ENCODE peak calls at places on chromosomes 2 and 18, in seven cellular contexts. E is AG09309, S is endodermal cell, J is PC-9, X is MCF 10A, Q is sigmoid colon, G is B cell. Z is an unnamed sample.

GRCh38 chr18:4639628-4640310 is 184.7 kb upstream of the DLGAP1 start:
- DNase-seq in E (no peak), S (no peak), J (no peak), X (no peak), Q (no peak), G (no peak), Z (peak)

GRCh38 chr2:18551623-18552022 is 8.8 kb downstream of the RDH14 start:
- DNase-seq in E (no peak), S (no peak), J (no peak), X (no peak), Q (no peak), G (no peak), Z (no peak)

GRCh38 chr2:181396575-181397062 is 60.6 kb upstream of the ITGA4 start:
- DNase-seq in E (peak), S (no peak), J (no peak), X (no peak), Q (no peak), G (no peak), Z (no peak)

GRCh38 chr2:179862898-179863458 is 1.6 kb upstream of the ZNF385B start:
- DNase-seq in E (no peak), S (peak), J (no peak), X (no peak), Q (no peak), G (no peak), Z (no peak)

GRCh38 chr2:50443868-50444267 is 588.1 kb downstream of the NRXN1 start:
- DNase-seq in E (no peak), S (no peak), J (no peak), X (no peak), Q (no peak), G (no peak), Z (no peak)

GRCh38 chr18:28778706-28779105 is 601.8 kb upstream of the CDH2 start:
- DNase-seq in E (no peak), S (no peak), J (no peak), X (no peak), Q (no peak), G (no peak), Z (no peak)

GRCh38 chr2:121529439-121530209 is 1.1 kb upstream of the RNU4ATAC start:
- DNase-seq in E (no peak), S (no peak), J (peak), X (peak), Q (peak), G (no peak), Z (peak)

GRCh38 chr2:191691016-191691725 is 13.2 kb downstream of the NABP1 start:
- DNase-seq in E (peak), S (peak), J (peak), X (peak), Q (no peak), G (peak), Z (peak)

GRCh38 chr2:119960821-119961220 is 52.1 kb upstream of the EPB41L5 start:
- DNase-seq in E (no peak), S (no peak), J (no peak), X (no peak), Q (no peak), G (no peak), Z (no peak)

GRCh38 chr2:45734336-45734735 is 82.9 kb downstream of the PRKCE start:
- DNase-seq in E (no peak), S (no peak), J (no peak), X (no peak), Q (no peak), G (no peak), Z (no peak)

GRCh38 chr2:29398384-29399237 is 283.4 kb downstream of the CLIP4 start:
- DNase-seq in E (no peak), S (peak), J (no peak), X (peak), Q (no peak), G (no peak), Z (no peak)

GRCh38 chr18:45859334-45859733 is 33.9 kb downstream of the SIGLEC15 start:
- DNase-seq in E (no peak), S (no peak), J (no peak), X (no peak), Q (no peak), G (no peak), Z (no peak)

GRCh38 chr2:105402809-105403208 is 4.0 kb upstream of the FHL2 start:
- DNase-seq in E (no peak), S (no peak), J (no peak), X (no peak), Q (no peak), G (no peak), Z (no peak)

GRCh38 chr2:165876269-165876668 is 77.3 kb downstream of the TTC21B start:
- DNase-seq in E (no peak), S (no peak), J (no peak), X (no peak), Q (no peak), G (no peak), Z (no peak)

GRCh38 chr2:73285162-73285739 is 973 bp upstream of the FBXO41 start:
- DNase-seq in E (no peak), S (no peak), J (peak), X (no peak), Q (no peak), G (peak), Z (peak)

GRCh38 chr2:12717988-12718661 is 1.4 kb downstream of the TRIB2 start:
- DNase-seq in E (no peak), S (peak), J (peak), X (peak), Q (peak), G (peak), Z (peak)

GRCh38 chr18:23721711-23722479 is 32.6 kb downstream of the LAMA3 start:
- DNase-seq in E (no peak), S (peak), J (no peak), X (no peak), Q (no peak), G (no peak), Z (no peak)

GRCh38 chr2:240325654-240326031 is 109.8 kb upstream of the GPC1 start:
- DNase-seq in E (no peak), S (peak), J (no peak), X (peak), Q (no peak), G (no peak), Z (no peak)

DNA sequence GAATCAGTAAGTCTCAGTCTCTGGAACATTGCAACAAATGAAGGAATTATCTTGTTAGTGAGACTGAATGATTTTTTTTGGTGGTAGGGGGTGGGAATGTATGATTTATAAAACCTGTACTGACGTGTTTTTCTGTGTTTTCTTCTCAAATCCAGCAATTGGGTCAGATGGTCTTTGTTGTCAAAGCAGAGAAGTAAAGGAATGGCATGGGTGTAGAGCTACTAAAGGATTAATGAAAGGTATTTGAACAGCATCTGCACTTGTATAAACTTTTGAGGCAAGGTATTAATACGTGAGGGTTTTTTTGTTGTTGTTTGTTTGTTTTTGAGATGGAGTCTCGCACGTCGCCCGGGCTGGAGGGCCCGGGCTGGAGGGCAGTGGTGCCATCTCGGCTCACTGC is 10.7 kb downstream of the DDX1 start:
- DNase-seq in E (no peak), S (no peak), J (no peak), X (no peak), Q (no peak), G (no peak), Z (no peak)
- TF ChIP-seq CTCF in E (no peak), S (no peak), J (no peak), X (no peak), Q (no peak), G (no peak), Z (no peak)

GRCh38 chr2:241701155-241701404 is 759 bp upstream of the ING5 start:
- DNase-seq in E (no peak), S (no peak), J (peak), X (no peak), Q (no peak), G (no peak), Z (no peak)
- TF ChIP-seq CTCF in E (peak), S (peak), J (peak), X (peak), Q (peak), G (peak), Z (peak)

DNA sequence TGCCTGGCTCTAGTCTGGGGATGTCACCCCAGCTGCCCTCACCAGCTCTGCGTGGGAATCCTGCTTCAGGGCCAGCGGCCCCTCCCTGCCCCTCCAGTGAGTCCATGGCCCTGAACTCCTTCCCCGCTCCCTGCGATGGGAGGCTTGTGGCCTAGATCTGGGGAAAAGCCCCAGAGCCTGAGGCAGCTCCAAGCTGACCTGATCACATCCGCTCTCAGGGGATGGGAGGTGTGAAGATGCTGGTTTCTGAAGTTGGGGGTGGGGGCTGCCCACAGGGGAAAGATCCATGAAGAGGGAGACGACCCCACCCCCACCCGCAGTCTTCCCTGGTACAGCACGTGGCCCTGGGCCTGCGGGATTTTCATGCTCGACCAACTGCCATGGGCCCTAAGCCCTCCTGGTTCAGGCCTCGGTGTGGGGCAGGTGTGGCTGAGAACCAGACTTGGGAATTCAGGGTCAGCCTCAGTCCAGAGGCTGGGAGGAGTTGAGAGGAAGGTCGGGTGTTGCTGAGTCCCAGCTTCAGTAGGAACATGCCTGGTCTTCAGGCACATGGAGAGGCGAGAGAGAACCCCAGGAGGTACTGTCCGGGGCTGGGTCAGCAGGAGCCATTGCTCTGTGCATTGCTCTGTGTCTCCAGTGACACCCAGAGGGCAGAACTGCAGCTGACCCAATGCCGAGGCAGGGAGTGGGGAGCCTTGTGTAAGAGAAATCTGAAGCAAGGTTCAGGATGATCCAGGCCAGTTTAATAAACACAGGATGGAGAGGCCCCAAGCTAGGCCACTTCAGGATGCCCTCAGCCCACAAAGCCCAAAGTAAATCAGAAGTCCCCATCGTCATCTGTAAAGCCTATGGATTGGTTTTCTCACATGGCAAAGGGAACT is 115.1 kb downstream of the CAPN13 start:
- DNase-seq in E (no peak), S (peak), J (no peak), X (peak), Q (peak), G (no peak), Z (peak)
- TF ChIP-seq CTCF in E (peak), S (peak), J (no peak), X (peak), Q (no peak), G (no peak), Z (peak)

GRCh38 chr2:127485051-127485693 is 41.1 kb downstream of the IWS1 start:
- DNase-seq in E (no peak), S (no peak), J (peak), X (no peak), Q (no peak), G (no peak), Z (no peak)

GRCh38 chr2:127475788-127476187 is 50.5 kb downstream of the IWS1 start:
- DNase-seq in E (no peak), S (no peak), J (peak), X (no peak), Q (no peak), G (no peak), Z (no peak)

GRCh38 chr2:127479866-127480743 is 46.2 kb downstream of the IWS1 start:
- DNase-seq in E (no peak), S (peak), J (peak), X (no peak), Q (no peak), G (no peak), Z (no peak)

GRCh38 chr2:127482031-127482430 is 44.3 kb downstream of the IWS1 start:
- DNase-seq in E (no peak), S (no peak), J (peak), X (no peak), Q (no peak), G (no peak), Z (no peak)

GRCh38 chr2:127479219-127479825 is 47.0 kb downstream of the IWS1 start:
- DNase-seq in E (peak), S (no peak), J (peak), X (peak), Q (no peak), G (peak), Z (peak)
- TF ChIP-seq CTCF in E (peak), S (peak), J (peak), X (peak), Q (peak), G (peak), Z (peak)

GRCh38 chr2:113178069-113178468 is 4.3 kb downstream of the PSD4 start:
- DNase-seq in E (no peak), S (no peak), J (no peak), X (no peak), Q (no peak), G (no peak), Z (no peak)

GRCh38 chr2:113179446-113180045 is 5.8 kb downstream of the PSD4 start:
- DNase-seq in E (no peak), S (no peak), J (no peak), X (no peak), Q (no peak), G (no peak), Z (no peak)

GRCh38 chr2:113178891-113179290 is 5.1 kb downstream of the PSD4 start:
- DNase-seq in E (no peak), S (no peak), J (no peak), X (no peak), Q (no peak), G (no peak), Z (no peak)

GRCh38 chr2:113181491-113182051 is 7.8 kb downstream of the PSD4 start:
- DNase-seq in E (no peak), S (no peak), J (no peak), X (no peak), Q (no peak), G (no peak), Z (no peak)

GRCh38 chr2:113180131-113180946 is 6.6 kb downstream of the PSD4 start:
- DNase-seq in E (no peak), S (no peak), J (no peak), X (no peak), Q (no peak), G (no peak), Z (no peak)
- TF ChIP-seq CTCF in E (no peak), S (no peak), J (no peak), X (no peak), Q (no peak), G (no peak), Z (no peak)

GRCh38 chr2:187054501-187055319 is 205.7 kb upstream of the ZSWIM2 start:
- DNase-seq in E (no peak), S (peak), J (no peak), X (no peak), Q (no peak), G (no peak), Z (no peak)
- TF ChIP-seq CTCF in E (no peak), S (peak), J (no peak), X (no peak), Q (no peak), G (no peak), Z (peak)

DNA sequence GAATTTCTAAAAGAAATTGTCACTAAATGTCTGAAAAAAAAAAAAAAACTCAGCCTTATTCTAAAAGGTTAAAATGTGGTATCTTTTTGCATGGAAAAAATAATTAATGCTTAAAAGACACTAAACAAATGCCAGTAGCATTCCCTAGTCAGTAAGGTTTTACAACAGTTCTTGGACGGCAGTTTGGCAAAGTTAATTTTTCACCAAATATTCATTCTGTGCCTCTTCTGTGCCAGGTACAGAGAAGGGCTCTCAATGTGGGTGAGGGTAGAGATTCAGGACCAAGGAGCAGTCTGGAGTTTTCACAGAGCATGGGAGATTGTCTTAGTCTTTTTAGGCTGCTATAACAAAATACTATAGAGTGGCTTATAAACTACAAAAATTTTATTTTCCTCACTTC is 6.0 kb upstream of the CCDC93 start:
- DNase-seq in E (no peak), S (no peak), J (no peak), X (no peak), Q (no peak), G (no peak), Z (no peak)
- TF ChIP-seq CTCF in E (no peak), S (no peak), J (no peak), X (no peak), Q (no peak), G (no peak), Z (no peak)

DNA sequence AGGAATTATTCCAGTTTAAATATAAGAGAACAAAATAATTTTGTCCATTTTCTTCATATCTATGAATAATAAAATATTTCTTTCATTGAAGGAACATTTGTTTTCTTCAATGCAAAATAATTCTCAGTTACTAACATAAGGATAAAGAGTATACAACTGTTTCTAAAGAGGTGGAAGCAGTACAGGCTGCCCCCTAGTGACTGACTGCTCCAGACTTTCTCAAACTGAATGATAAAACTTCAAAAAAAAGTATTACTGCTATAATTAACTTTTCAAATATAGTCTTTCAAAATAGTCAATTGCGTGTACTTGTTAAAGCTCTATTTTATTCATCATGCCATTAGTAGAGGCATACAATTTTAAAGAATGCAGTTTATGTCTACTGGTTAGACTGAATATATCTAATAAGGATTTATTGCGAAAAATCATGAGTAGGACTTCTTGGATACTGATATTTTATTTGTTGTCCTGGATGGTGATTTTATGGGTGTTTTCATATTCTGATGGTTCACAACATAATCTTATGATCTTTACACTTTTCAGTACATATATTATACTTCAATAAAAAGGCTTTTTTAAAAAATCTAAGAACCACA is 100.1 kb downstream of the WDPCP start:
- DNase-seq in E (no peak), S (peak), J (no peak), X (peak), Q (no peak), G (no peak), Z (peak)
- TF ChIP-seq CTCF in E (peak), S (peak), J (peak), X (peak), Q (no peak), G (peak), Z (peak)